ENCODE peak calls at places on chromosomes 12 and 14, in eight cellular contexts. M is transverse colon, Y is mammary epithelial cell, U is right lobe of liver, Z is LNCaP clone FGC, S is AG04450, Q is A549, X is fibroblast of mammary gland. C is an unnamed sample.

GRCh38 chr14:37753459-37753858 is 158.0 kb downstream of the TTC6 start:
- DNase-seq in M (no peak), Y (no peak), U (no peak), Z (no peak), S (no peak), Q (no peak), X (no peak), C (no peak)

GRCh38 chr14:41604793-41605534 is 1.7 kb upstream of the LRFN5 start:
- DNase-seq in M (no peak), Y (no peak), U (no peak), Z (no peak), S (peak), Q (no peak), X (peak), C (peak)

GRCh38 chr14:22012452-22012851 is 338.8 kb upstream of the OR4E1 start:
- DNase-seq in M (no peak), Y (no peak), U (no peak), Z (no peak), S (no peak), Q (no peak), X (no peak), C (no peak)

GRCh38 chr12:47778842-47779241 is 5.8 kb downstream of the SLC48A1 start:
- DNase-seq in M (no peak), Y (no peak), U (no peak), Z (no peak), S (no peak), Q (no peak), X (no peak), C (no peak)

GRCh38 chr14:101018561-101019290 is 115.2 kb upstream of the RTL1 start:
- DNase-seq in M (peak), Y (no peak), U (no peak), Z (no peak), S (no peak), Q (no peak), X (no peak), C (no peak)

GRCh38 chr12:124036117-124037109 is 63.4 kb downstream of the ZNF664 start:
- DNase-seq in M (peak), Y (no peak), U (no peak), Z (peak), S (peak), Q (peak), X (peak), C (no peak)

GRCh38 chr12:60266381-60266852 is 670.6 kb downstream of the SLC16A7 start:
- DNase-seq in M (no peak), Y (peak), U (no peak), Z (peak), S (peak), Q (peak), X (peak), C (peak)

GRCh38 chr12:48810817-48811453 is 7.4 kb upstream of the CACNB3 start:
- DNase-seq in M (no peak), Y (peak), U (no peak), Z (no peak), S (peak), Q (no peak), X (peak), C (peak)

GRCh38 chr12:9648701-9649531 is 20.6 kb upstream of the CLEC2D start:
- DNase-seq in M (no peak), Y (no peak), U (no peak), Z (no peak), S (no peak), Q (no peak), X (no peak), C (no peak)

GRCh38 chr14:93538411-93538810 is 107.7 kb downstream of the UNC79 start:
- DNase-seq in M (no peak), Y (peak), U (no peak), Z (no peak), S (no peak), Q (no peak), X (peak), C (no peak)

GRCh38 chr12:53676715-53677611 is 1.1 kb upstream of the ATP5MC2 start:
- DNase-seq in M (peak), Y (no peak), U (peak), Z (no peak), S (no peak), Q (no peak), X (peak), C (no peak)

GRCh38 chr12:90299121-90299520 is 590.5 kb upstream of the ATP2B1 start:
- DNase-seq in M (no peak), Y (no peak), U (no peak), Z (no peak), S (no peak), Q (no peak), X (no peak), C (no peak)

GRCh38 chr14:90785474-90785873 is 30.8 kb downstream of the TTC7B start:
- DNase-seq in M (peak), Y (no peak), U (no peak), Z (peak), S (no peak), Q (no peak), X (no peak), C (no peak)

GRCh38 chr14:94143239-94143638 is 13.8 kb upstream of the IFI27L2 start:
- DNase-seq in M (no peak), Y (no peak), U (no peak), Z (no peak), S (no peak), Q (no peak), X (no peak), C (no peak)

GRCh38 chr12:70733385-70733784 is 96.2 kb upstream of the PTPRB start:
- DNase-seq in M (no peak), Y (peak), U (no peak), Z (peak), S (no peak), Q (peak), X (peak), C (peak)

DNA sequence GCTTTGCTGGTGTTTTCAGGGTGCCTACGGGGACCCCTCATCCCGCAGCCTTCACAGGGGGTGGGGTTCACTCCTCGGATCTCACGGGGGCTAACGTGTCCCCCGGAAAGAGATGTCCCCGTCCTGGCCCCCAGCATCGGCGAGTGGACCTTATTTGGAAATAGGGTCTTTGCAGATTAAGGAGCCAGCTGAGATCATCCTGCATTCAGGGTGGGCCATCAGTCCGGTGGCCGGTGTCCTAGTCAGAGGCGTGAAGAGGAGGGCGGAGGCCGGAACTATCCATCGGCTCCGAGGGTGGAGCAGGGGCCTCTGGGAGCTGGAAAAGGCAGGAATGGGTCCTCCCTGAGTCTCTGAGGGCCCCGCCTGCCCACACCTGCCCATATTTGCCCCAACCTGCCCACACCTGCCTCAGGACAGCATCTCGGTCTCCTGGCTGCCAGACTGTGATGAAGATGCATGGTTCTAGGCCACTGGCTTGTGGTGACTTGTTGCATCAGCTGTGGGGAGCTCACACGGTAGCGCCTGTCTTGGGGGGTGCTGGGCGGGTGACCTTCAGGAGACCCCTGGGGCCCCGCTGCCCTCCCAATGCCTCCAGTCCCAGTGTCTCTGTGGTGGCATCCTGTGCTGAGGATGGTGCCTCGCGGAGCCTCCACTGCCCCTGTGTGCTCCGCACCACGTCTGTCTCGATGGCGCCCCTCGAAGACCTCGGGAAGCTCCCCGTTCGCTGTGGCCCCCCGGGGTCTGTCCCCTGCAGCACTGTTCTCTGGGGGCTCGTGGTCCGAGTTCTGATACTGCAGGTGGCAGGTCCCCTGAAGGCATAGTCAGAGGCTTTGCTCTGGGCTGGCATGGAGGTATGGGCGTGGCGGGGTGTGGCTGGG is 14.7 kb downstream of the NOC4L start:
- DNase-seq in M (no peak), Y (peak), U (peak), Z (no peak), S (no peak), Q (no peak), X (no peak), C (no peak)
- TF ChIP-seq CTCF in M (no peak), Y (no peak), U (no peak), Z (no peak), S (no peak), Q (no peak), X (no peak), C (no peak)

GRCh38 chr14:29712586-29712985 is 215.1 kb downstream of the PRKD1 start:
- DNase-seq in M (no peak), Y (no peak), U (no peak), Z (no peak), S (no peak), Q (no peak), X (no peak), C (no peak)

GRCh38 chr14:29709490-29709889 is 218.2 kb downstream of the PRKD1 start:
- DNase-seq in M (no peak), Y (no peak), U (no peak), Z (no peak), S (no peak), Q (no peak), X (no peak), C (peak)

GRCh38 chr14:29706700-29707099 is 220.9 kb downstream of the PRKD1 start:
- DNase-seq in M (no peak), Y (no peak), U (no peak), Z (no peak), S (no peak), Q (no peak), X (no peak), C (no peak)

GRCh38 chr14:29705801-29706200 is 221.8 kb downstream of the PRKD1 start:
- DNase-seq in M (no peak), Y (no peak), U (no peak), Z (no peak), S (no peak), Q (no peak), X (no peak), C (no peak)

DNA sequence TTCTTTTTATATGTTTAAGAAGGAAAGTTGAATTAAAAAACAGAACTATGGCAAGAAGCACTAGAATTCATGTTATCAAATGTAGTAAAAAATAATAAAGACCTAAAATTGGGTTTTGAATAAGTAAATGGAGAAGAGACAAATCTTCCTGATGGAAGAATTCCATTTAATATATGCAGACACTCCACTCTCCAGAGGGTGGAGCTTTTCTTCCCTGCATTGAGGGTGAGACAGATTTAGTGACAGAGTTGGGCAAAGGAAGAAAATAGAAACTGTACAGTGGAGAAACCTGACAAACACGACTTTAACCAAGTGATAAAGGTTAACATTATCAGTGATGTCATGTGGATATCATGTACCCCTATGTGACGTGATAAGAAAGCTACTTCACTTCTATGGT is 217.6 kb downstream of the PRKD1 start:
- DNase-seq in M (no peak), Y (no peak), U (no peak), Z (no peak), S (no peak), Q (no peak), X (peak), C (no peak)
- H3K4me3 ChIP-seq in M (no peak), Y (no peak), U (no peak), Z (no peak), S (no peak), Q (no peak), X (no peak), C (no peak)

DNA sequence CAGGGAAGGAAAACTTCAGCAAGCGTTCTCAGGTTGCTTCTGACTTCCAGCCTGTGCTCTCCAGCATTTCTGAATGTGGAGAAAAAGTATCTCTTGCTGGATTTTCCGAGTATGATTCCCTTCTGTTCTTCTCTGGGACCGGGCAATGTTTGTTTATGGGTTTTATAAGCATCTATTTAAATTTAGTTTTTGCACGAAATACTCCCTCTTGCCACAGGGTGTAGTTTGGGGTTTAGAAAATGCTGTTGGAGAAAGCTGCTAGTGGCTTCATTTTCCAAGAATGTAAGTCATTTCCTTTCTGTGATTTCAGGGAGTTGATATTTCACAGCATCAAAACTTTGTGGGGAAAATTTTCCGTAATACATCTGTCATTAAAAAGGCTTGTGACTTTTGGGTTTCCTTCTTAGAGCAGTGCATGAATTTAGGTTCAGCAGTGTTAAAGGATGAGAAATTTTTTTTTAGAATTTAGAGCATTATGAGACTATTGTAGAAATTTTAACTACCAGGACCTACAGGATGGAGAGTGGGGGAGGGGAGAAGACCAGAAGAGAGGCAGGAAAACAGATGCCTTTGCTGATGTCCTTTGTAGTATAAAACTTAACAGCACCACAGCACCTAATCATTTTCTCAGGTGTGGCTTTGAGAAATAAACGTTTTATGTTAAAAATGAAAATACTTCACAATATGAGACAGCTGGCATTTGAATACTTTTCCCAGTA is 1.5 kb downstream of the FRMD6 start:
- DNase-seq in M (no peak), Y (peak), U (no peak), Z (peak), S (no peak), Q (peak), X (peak), C (no peak)
- TF ChIP-seq CTCF in M (peak), Y (peak), U (peak), Z (peak), S (peak), Q (peak), X (peak), C (no peak)

GRCh38 chr12:112124918-112125249 is 476 bp upstream of the TRAFD1 start:
- DNase-seq in M (no peak), Y (no peak), U (no peak), Z (no peak), S (no peak), Q (no peak), X (no peak), C (no peak)
- H3K4me3 ChIP-seq in M (no peak), Y (peak), U (peak), Z (no peak), S (no peak), Q (no peak), X (no peak), C (no peak)

DNA sequence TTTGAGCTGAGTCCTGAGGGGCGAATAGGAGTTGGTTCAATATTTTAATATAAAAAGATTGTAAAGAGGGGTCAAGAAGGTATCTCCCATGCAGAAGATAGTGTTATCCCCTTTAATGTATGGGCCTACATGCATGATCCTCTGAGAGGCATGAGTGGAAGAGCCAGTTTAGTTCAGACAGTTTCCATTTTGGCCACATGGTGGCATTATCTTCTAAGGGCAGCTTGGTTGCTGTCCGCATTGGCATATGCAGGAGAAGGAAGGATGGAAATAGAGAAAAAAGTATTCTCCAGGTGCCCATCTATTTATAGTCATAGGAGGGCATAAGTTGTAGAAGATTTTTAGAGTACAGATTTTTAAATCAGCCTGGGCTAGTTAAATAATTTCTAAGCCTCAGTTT is 5.4 kb downstream of the SAMD4A start:
- DNase-seq in M (no peak), Y (peak), U (no peak), Z (no peak), S (no peak), Q (no peak), X (peak), C (no peak)
- TF ChIP-seq CTCF in M (peak), Y (peak), U (peak), Z (peak), S (peak), Q (peak), X (peak), C (peak)

DNA sequence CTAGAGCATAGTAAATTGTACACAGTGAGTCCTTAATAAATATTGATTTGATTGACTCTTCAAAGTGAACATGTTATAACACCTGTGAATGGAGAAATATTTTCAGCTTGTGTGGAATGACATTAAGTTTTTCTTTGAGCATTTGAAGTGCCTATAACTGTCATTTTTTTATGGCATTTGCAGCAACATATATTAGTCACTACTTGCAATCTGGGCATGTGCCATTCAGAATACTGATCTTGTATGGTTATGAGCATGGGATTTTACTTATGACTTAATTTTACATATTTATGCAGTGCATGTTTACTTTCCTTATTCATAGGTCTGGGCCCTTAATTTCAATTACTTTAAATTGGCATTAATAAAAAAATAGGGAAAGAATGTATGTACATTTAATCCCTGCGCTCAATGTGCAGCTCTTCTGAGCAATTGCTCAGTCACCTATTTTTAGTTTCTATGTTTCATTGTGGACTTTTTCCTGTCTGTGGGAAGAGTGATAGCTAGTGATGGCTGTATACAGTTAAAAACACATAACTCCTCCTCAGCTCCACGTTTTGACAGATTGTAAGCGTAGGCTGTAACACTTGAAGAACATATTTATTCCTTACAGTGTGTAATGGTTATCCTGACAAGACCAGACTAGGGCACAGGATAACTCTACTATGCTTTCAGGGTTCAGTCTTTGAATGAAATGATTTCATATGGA is 339.6 kb downstream of the SNAPC1 start:
- DNase-seq in M (no peak), Y (no peak), U (no peak), Z (no peak), S (no peak), Q (no peak), X (no peak), C (no peak)
- H3K4me3 ChIP-seq in M (no peak), Y (no peak), U (no peak), Z (no peak), S (no peak), Q (no peak), X (no peak), C (no peak)

GRCh38 chr14:48586099-48586498 is 910.7 kb upstream of the MDGA2 start:
- DNase-seq in M (no peak), Y (no peak), U (no peak), Z (no peak), S (no peak), Q (no peak), X (no peak), C (no peak)

GRCh38 chr14:48575772-48576171 is 900.4 kb upstream of the MDGA2 start:
- DNase-seq in M (no peak), Y (no peak), U (no peak), Z (no peak), S (no peak), Q (no peak), X (no peak), C (no peak)

GRCh38 chr14:48582938-48583337 is 907.5 kb upstream of the MDGA2 start:
- DNase-seq in M (no peak), Y (no peak), U (no peak), Z (no peak), S (no peak), Q (no peak), X (no peak), C (no peak)

GRCh38 chr14:48584031-48584430 is 908.6 kb upstream of the MDGA2 start:
- DNase-seq in M (no peak), Y (peak), U (no peak), Z (no peak), S (peak), Q (no peak), X (peak), C (no peak)

GRCh38 chr14:48580692-48581091 is 905.3 kb upstream of the MDGA2 start:
- DNase-seq in M (no peak), Y (no peak), U (no peak), Z (no peak), S (no peak), Q (no peak), X (no peak), C (no peak)
- TF ChIP-seq CTCF in M (no peak), Y (no peak), U (no peak), Z (peak), S (no peak), Q (no peak), X (no peak), C (no peak)

GRCh38 chr12:111429760-111430417 is 24.2 kb downstream of the SH2B3 start:
- DNase-seq in M (no peak), Y (no peak), U (no peak), Z (no peak), S (no peak), Q (no peak), X (no peak), C (no peak)

GRCh38 chr12:111430418-111431353 is 25.0 kb downstream of the SH2B3 start:
- DNase-seq in M (no peak), Y (no peak), U (peak), Z (no peak), S (no peak), Q (no peak), X (no peak), C (no peak)

GRCh38 chr12:111428081-111428727 is 22.5 kb downstream of the SH2B3 start:
- DNase-seq in M (no peak), Y (no peak), U (no peak), Z (no peak), S (no peak), Q (no peak), X (no peak), C (no peak)

GRCh38 chr12:111427417-111428074 is 21.8 kb downstream of the SH2B3 start:
- DNase-seq in M (no peak), Y (no peak), U (no peak), Z (no peak), S (no peak), Q (no peak), X (no peak), C (no peak)

DNA sequence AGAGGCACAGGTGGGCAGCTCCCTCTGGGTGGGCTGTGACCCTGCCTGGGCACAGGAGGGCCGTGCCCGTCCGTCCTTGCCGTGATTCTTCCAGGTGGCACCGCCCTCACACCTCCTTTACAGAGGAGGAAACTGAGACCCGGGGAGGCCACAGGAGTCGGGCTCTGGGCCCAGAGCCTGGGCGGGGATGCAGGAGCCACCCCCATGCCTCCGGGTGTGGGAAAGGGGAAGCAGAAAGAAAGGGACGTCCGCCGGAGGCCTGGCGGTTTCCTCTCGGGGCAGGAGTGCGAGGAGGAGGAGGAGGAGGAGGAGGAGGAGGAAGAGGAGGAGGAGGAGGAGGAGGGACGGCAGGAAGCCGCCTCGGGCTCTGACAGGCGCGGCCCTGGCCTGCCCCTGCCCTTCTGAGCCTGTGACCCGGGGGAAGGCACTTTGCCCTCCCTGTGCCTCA is 23.0 kb downstream of the SH2B3 start:
- DNase-seq in M (peak), Y (no peak), U (peak), Z (no peak), S (no peak), Q (no peak), X (no peak), C (no peak)
- H3K4me3 ChIP-seq in M (no peak), Y (no peak), U (no peak), Z (no peak), S (no peak), Q (no peak), X (no peak), C (no peak)

GRCh38 chr12:43117226-43117930 is 434.6 kb downstream of the ADAMTS20 start:
- DNase-seq in M (no peak), Y (no peak), U (no peak), Z (no peak), S (no peak), Q (no peak), X (no peak), C (no peak)
- TF ChIP-seq CTCF in M (no peak), Y (no peak), U (no peak), Z (no peak), S (no peak), Q (no peak), X (no peak), C (no peak)

C was measured in AG09309.